ENCODE peak calls at places on chromosomes 16 and 17, in ten cellular contexts. One of them, this sample, is unnamed.

GRCh38 chr17:78806451-78806850 is 24.4 kb upstream of the CYTH1 start:
- DNase-seq in astrocyte: no peak
- DNase-seq in GM12878: no peak
- DNase-seq in cardiac muscle cell: no peak
- DNase-seq in mammary epithelial cell: no peak
- DNase-seq in fibroblast of lung: no peak
- DNase-seq in gastrocnemius medialis: no peak
- DNase-seq in PC-3: peak; percentile 20
- DNase-seq in left ventricle myocardium inferior: no peak
- DNase-seq in esophagus muscularis mucosa: no peak
- DNase-seq in this sample: no peak

GRCh38 chr17:14784997-14785696 is 480.0 kb downstream of the PMP22 start:
- DNase-seq in mammary epithelial cell: peak; percentile 40
- DNase-seq in astrocyte: no peak
- DNase-seq in fibroblast of lung: no peak
- DNase-seq in GM12878: no peak
- DNase-seq in gastrocnemius medialis: no peak
- DNase-seq in esophagus muscularis mucosa: no peak
- DNase-seq in cardiac muscle cell: no peak
- DNase-seq in PC-3: peak; percentile 48
- DNase-seq in left ventricle myocardium inferior: no peak
- DNase-seq in this sample: no peak

GRCh38 chr17:1813088-1813487 is 16.6 kb downstream of the SMYD4 start:
- DNase-seq in cardiac muscle cell: no peak
- DNase-seq in PC-3: peak; percentile 33
- DNase-seq in fibroblast of lung: peak; percentile 5
- DNase-seq in astrocyte: peak; percentile 33
- DNase-seq in esophagus muscularis mucosa: no peak
- DNase-seq in GM12878: no peak
- DNase-seq in mammary epithelial cell: no peak
- DNase-seq in left ventricle myocardium inferior: no peak
- DNase-seq in gastrocnemius medialis: no peak
- DNase-seq in this sample: no peak

GRCh38 chr17:71709974-71710373 is 410.8 kb upstream of the SOX9 start:
- DNase-seq in esophagus muscularis mucosa: no peak
- DNase-seq in mammary epithelial cell: no peak
- DNase-seq in PC-3: no peak
- DNase-seq in GM12878: no peak
- DNase-seq in fibroblast of lung: peak; percentile 24
- DNase-seq in cardiac muscle cell: no peak
- DNase-seq in astrocyte: peak; percentile 20
- DNase-seq in left ventricle myocardium inferior: no peak
- DNase-seq in gastrocnemius medialis: no peak
- DNase-seq in this sample: no peak

GRCh38 chr16:57528499-57529323 is 7.7 kb downstream of the CCDC102A start:
- DNase-seq in fibroblast of lung: no peak
- DNase-seq in GM12878: no peak
- DNase-seq in cardiac muscle cell: no peak
- DNase-seq in left ventricle myocardium inferior: peak; percentile 16
- DNase-seq in mammary epithelial cell: no peak
- DNase-seq in gastrocnemius medialis: no peak
- DNase-seq in esophagus muscularis mucosa: no peak
- DNase-seq in PC-3: no peak
- DNase-seq in astrocyte: no peak
- DNase-seq in this sample: peak; percentile 86

GRCh38 chr16:30494028-30494427 is 21.5 kb downstream of the ITGAL start:
- DNase-seq in GM12878: no peak
- DNase-seq in astrocyte: no peak
- DNase-seq in left ventricle myocardium inferior: no peak
- DNase-seq in mammary epithelial cell: no peak
- DNase-seq in PC-3: no peak
- DNase-seq in gastrocnemius medialis: no peak
- DNase-seq in cardiac muscle cell: no peak
- DNase-seq in esophagus muscularis mucosa: no peak
- DNase-seq in fibroblast of lung: no peak
- DNase-seq in this sample: no peak

GRCh38 chr16:88287219-88287618 is 95.5 kb upstream of the ZNF469 start:
- DNase-seq in left ventricle myocardium inferior: no peak
- DNase-seq in PC-3: peak; percentile 28
- DNase-seq in esophagus muscularis mucosa: no peak
- DNase-seq in gastrocnemius medialis: no peak
- DNase-seq in mammary epithelial cell: no peak
- DNase-seq in GM12878: no peak
- DNase-seq in fibroblast of lung: peak; percentile 19
- DNase-seq in astrocyte: no peak
- DNase-seq in cardiac muscle cell: no peak
- DNase-seq in this sample: peak; percentile 12

GRCh38 chr17:49715717-49716279 is 8.0 kb upstream of the SLC35B1 start:
- DNase-seq in esophagus muscularis mucosa: no peak
- DNase-seq in left ventricle myocardium inferior: no peak
- DNase-seq in astrocyte: no peak
- DNase-seq in gastrocnemius medialis: no peak
- DNase-seq in cardiac muscle cell: no peak
- DNase-seq in GM12878: no peak
- DNase-seq in fibroblast of lung: no peak
- DNase-seq in PC-3: no peak
- DNase-seq in mammary epithelial cell: no peak
- DNase-seq in this sample: no peak

GRCh38 chr16:11430601-11431317 is 85.5 kb downstream of the RMI2 start:
- DNase-seq in fibroblast of lung: no peak
- DNase-seq in mammary epithelial cell: no peak
- DNase-seq in left ventricle myocardium inferior: no peak
- DNase-seq in esophagus muscularis mucosa: no peak
- DNase-seq in GM12878: no peak
- DNase-seq in astrocyte: no peak
- DNase-seq in gastrocnemius medialis: no peak
- DNase-seq in cardiac muscle cell: no peak
- DNase-seq in PC-3: no peak
- DNase-seq in this sample: no peak

GRCh38 chr17:63932008-63932561 is at the start of gene CD79B:
- DNase-seq in fibroblast of lung: no peak
- DNase-seq in gastrocnemius medialis: no peak
- DNase-seq in left ventricle myocardium inferior: no peak
- DNase-seq in mammary epithelial cell: no peak
- DNase-seq in astrocyte: no peak
- DNase-seq in GM12878: no peak
- DNase-seq in PC-3: no peak
- DNase-seq in cardiac muscle cell: no peak
- DNase-seq in esophagus muscularis mucosa: no peak
- DNase-seq in this sample: peak; percentile 81

GRCh38 chr17:49730078-49730786 is 22.5 kb upstream of the SLC35B1 start:
- DNase-seq in esophagus muscularis mucosa: peak; percentile 93
- DNase-seq in gastrocnemius medialis: peak; percentile 43
- DNase-seq in fibroblast of lung: peak; percentile 94
- DNase-seq in PC-3: no peak
- DNase-seq in cardiac muscle cell: no peak
- DNase-seq in mammary epithelial cell: no peak
- DNase-seq in astrocyte: peak; percentile 92
- DNase-seq in GM12878: no peak
- DNase-seq in left ventricle myocardium inferior: peak; percentile 87
- DNase-seq in this sample: peak; percentile 41

GRCh38 chr16:15726715-15727114 is 76.7 kb downstream of the NDE1 start:
- DNase-seq in GM12878: no peak
- DNase-seq in gastrocnemius medialis: no peak
- DNase-seq in cardiac muscle cell: no peak
- DNase-seq in left ventricle myocardium inferior: no peak
- DNase-seq in esophagus muscularis mucosa: no peak
- DNase-seq in astrocyte: no peak
- DNase-seq in PC-3: no peak
- DNase-seq in fibroblast of lung: no peak
- DNase-seq in mammary epithelial cell: no peak
- DNase-seq in this sample: peak; percentile 83

GRCh38 chr16:15757630-15758251 is 99.1 kb downstream of the MYH11 start:
- DNase-seq in fibroblast of lung: no peak
- DNase-seq in mammary epithelial cell: no peak
- DNase-seq in PC-3: no peak
- DNase-seq in cardiac muscle cell: no peak
- DNase-seq in astrocyte: no peak
- DNase-seq in left ventricle myocardium inferior: no peak
- DNase-seq in esophagus muscularis mucosa: no peak
- DNase-seq in GM12878: no peak
- DNase-seq in gastrocnemius medialis: no peak
- DNase-seq in this sample: no peak

GRCh38 chr17:65205655-65206054 is 68.5 kb downstream of the RGS9 start:
- DNase-seq in mammary epithelial cell: no peak
- DNase-seq in esophagus muscularis mucosa: no peak
- DNase-seq in fibroblast of lung: no peak
- DNase-seq in PC-3: no peak
- DNase-seq in gastrocnemius medialis: no peak
- DNase-seq in GM12878: no peak
- DNase-seq in astrocyte: no peak
- DNase-seq in left ventricle myocardium inferior: no peak
- DNase-seq in cardiac muscle cell: no peak
- DNase-seq in this sample: no peak

GRCh38 chr17:9672266-9672665 is 26.9 kb downstream of the USP43 start:
- DNase-seq in fibroblast of lung: no peak
- DNase-seq in astrocyte: no peak
- DNase-seq in gastrocnemius medialis: no peak
- DNase-seq in mammary epithelial cell: no peak
- DNase-seq in cardiac muscle cell: no peak
- DNase-seq in GM12878: no peak
- DNase-seq in left ventricle myocardium inferior: no peak
- DNase-seq in PC-3: no peak
- DNase-seq in esophagus muscularis mucosa: no peak
- DNase-seq in this sample: no peak

DNA sequence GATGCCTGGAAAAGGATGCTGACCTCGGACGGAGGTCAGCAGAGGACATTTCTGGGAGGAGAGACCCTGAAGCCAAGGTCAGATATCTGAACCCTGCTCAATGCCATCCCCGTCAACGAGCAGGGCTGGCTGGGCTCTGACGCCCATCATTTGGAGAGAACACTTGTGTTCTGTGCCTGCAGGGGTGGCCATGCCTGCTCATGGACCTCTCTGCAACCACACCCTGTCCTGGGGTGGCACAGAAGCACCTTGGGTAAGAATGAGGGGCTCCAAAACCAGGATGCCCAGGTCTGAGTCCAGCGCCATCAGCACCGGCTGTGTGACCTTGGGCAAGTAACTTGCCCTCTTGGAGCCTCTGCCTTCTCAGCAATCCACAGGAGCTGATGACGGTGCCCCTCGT is 293.7 kb upstream of the FOXF1 start:
- DNase-seq in cardiac muscle cell: no peak
- DNase-seq in astrocyte: no peak
- DNase-seq in mammary epithelial cell: no peak
- DNase-seq in gastrocnemius medialis: no peak
- DNase-seq in GM12878: no peak
- DNase-seq in left ventricle myocardium inferior: no peak
- DNase-seq in PC-3: no peak
- DNase-seq in fibroblast of lung: no peak
- DNase-seq in esophagus muscularis mucosa: no peak
- DNase-seq in this sample: no peak
- H3K4me1 ChIP-seq in cardiac muscle cell: peaks cover 20% of the 10 kb centered on the region
- H3K4me1 ChIP-seq in astrocyte: peaks cover 3% of the 10 kb centered on the region
- H3K4me1 ChIP-seq in mammary epithelial cell: no peaks in the 10 kb centered on the region
- H3K4me1 ChIP-seq in gastrocnemius medialis: no peaks in the 10 kb centered on the region
- H3K4me1 ChIP-seq in GM12878: no peaks in the 10 kb centered on the region
- H3K4me1 ChIP-seq in left ventricle myocardium inferior: peaks cover 17% of the 10 kb centered on the region
- H3K4me1 ChIP-seq in PC-3: no peaks in the 10 kb centered on the region
- H3K4me1 ChIP-seq in fibroblast of lung: peaks cover 22% of the 10 kb centered on the region
- H3K4me1 ChIP-seq in esophagus muscularis mucosa: peaks cover 35% of the 10 kb centered on the region
- H3K4me1 ChIP-seq in this sample: no peaks in the 10 kb centered on the region

GRCh38 chr16:69494993-69495392 is 70.6 kb downstream of the CYB5B start:
- DNase-seq in fibroblast of lung: peak; percentile 16
- DNase-seq in cardiac muscle cell: peak; percentile 2
- DNase-seq in mammary epithelial cell: no peak
- DNase-seq in left ventricle myocardium inferior: no peak
- DNase-seq in astrocyte: no peak
- DNase-seq in GM12878: no peak
- DNase-seq in gastrocnemius medialis: no peak
- DNase-seq in esophagus muscularis mucosa: no peak
- DNase-seq in PC-3: peak; percentile 3
- DNase-seq in this sample: peak; percentile 36
- TF ChIP-seq CTCF in fibroblast of lung: peak; percentile 15
- TF ChIP-seq CTCF in cardiac muscle cell: peak; percentile 32
- TF ChIP-seq CTCF in mammary epithelial cell: peak; percentile 37
- TF ChIP-seq CTCF in left ventricle myocardium inferior: peak; percentile 31
- TF ChIP-seq CTCF in astrocyte: peak; percentile 3
- TF ChIP-seq CTCF in GM12878: peak; percentile 52
- TF ChIP-seq CTCF in gastrocnemius medialis: no peak
- TF ChIP-seq CTCF in esophagus muscularis mucosa: no peak
- TF ChIP-seq CTCF in PC-3: peak; percentile 36
- TF ChIP-seq CTCF in this sample: no peak

GRCh38 chr16:69847643-69848042 is 85.5 kb downstream of the WWP2 start:
- DNase-seq in PC-3: no peak
- DNase-seq in gastrocnemius medialis: no peak
- DNase-seq in fibroblast of lung: no peak
- DNase-seq in astrocyte: no peak
- DNase-seq in esophagus muscularis mucosa: no peak
- DNase-seq in mammary epithelial cell: no peak
- DNase-seq in cardiac muscle cell: no peak
- DNase-seq in GM12878: no peak
- DNase-seq in left ventricle myocardium inferior: no peak
- DNase-seq in this sample: peak; percentile 24
- H3K4me1 ChIP-seq in PC-3: peaks cover 4% of the 10 kb centered on the region
- H3K4me1 ChIP-seq in gastrocnemius medialis: peaks cover 25% of the 10 kb centered on the region
- H3K4me1 ChIP-seq in fibroblast of lung: peaks cover 15% of the 10 kb centered on the region
- H3K4me1 ChIP-seq in astrocyte: peaks cover 13% of the 10 kb centered on the region
- H3K4me1 ChIP-seq in esophagus muscularis mucosa: peaks cover 44% of the 10 kb centered on the region
- H3K4me1 ChIP-seq in mammary epithelial cell: no peaks in the 10 kb centered on the region
- H3K4me1 ChIP-seq in cardiac muscle cell: peaks cover 13% of the 10 kb centered on the region
- H3K4me1 ChIP-seq in GM12878: no peaks in the 10 kb centered on the region
- H3K4me1 ChIP-seq in left ventricle myocardium inferior: peaks cover 31% of the 10 kb centered on the region
- H3K4me1 ChIP-seq in this sample: peaks cover 18% of the 10 kb centered on the region

DNA sequence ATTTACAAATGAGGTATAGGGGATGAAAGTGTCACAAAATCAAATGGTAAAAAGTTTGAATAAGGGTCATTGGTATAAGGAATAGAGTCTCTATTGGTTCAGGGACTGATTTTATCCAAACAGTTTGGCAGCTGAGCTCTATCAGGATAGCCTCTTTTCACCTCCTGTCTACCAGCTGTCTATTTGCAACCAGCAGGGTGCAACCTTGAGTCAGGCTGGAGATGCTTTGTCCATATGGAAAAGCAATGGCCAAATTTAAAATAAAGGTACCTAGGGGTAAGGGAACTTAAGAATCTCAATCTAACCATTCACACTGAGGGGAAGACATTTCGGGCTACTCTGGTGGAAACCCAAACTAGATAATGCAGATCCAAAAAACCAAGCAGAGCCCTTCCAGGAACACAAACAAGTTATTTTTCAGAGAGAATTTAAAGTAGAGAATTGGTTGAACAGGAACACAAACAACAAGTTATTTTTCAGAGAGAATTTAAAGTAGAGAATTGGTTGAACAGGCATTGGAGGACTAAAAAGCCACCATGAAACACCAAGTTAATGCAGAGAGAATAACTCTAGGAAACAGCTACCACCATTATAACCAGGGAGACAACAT is 12.6 kb upstream of the CA10 start:
- DNase-seq in GM12878: no peak
- DNase-seq in left ventricle myocardium inferior: no peak
- DNase-seq in astrocyte: no peak
- DNase-seq in cardiac muscle cell: peak; percentile 55
- DNase-seq in mammary epithelial cell: peak; percentile 33
- DNase-seq in gastrocnemius medialis: no peak
- DNase-seq in esophagus muscularis mucosa: no peak
- DNase-seq in PC-3: peak; percentile 64
- DNase-seq in fibroblast of lung: no peak
- DNase-seq in this sample: no peak
- TF ChIP-seq CTCF in GM12878: peak; percentile 43
- TF ChIP-seq CTCF in left ventricle myocardium inferior: no peak
- TF ChIP-seq CTCF in astrocyte: peak; percentile 39
- TF ChIP-seq CTCF in cardiac muscle cell: peak; percentile 35
- TF ChIP-seq CTCF in mammary epithelial cell: peak; percentile 92
- TF ChIP-seq CTCF in gastrocnemius medialis: no peak
- TF ChIP-seq CTCF in esophagus muscularis mucosa: peak; percentile 26
- TF ChIP-seq CTCF in PC-3: peak; percentile 76
- TF ChIP-seq CTCF in fibroblast of lung: no peak
- TF ChIP-seq CTCF in this sample: peak; percentile 27

This sample was measured in mucosa of descending colon.